ENCODE peak calls at places on chromosomes 12 and 14, in six cellular contexts. One of them, this sample, is unnamed.
A peak's percentile ranks its signal among the peaks of the same experiment; 100 is the strongest.

GRCh38 chr14:77681196-77682157 is 26.3 kb downstream of the ALKBH1 start:
- DNase-seq in breast epithelium: no peak
- DNase-seq in ascending aorta: no peak
- DNase-seq in hepatocyte: peak; percentile 50
- DNase-seq in right lobe of liver: no peak
- DNase-seq in tibial artery: no peak
- DNase-seq in this sample: no peak

GRCh38 chr14:99041820-99042174 is 230.2 kb downstream of the BCL11B start:
- DNase-seq in breast epithelium: no peak
- DNase-seq in hepatocyte: no peak
- DNase-seq in right lobe of liver: no peak
- DNase-seq in tibial artery: no peak
- DNase-seq in ascending aorta: peak; percentile 56
- DNase-seq in this sample: no peak

GRCh38 chr14:77268989-77269595 is 1.9 kb downstream of the NGB start:
- DNase-seq in right lobe of liver: no peak
- DNase-seq in breast epithelium: no peak
- DNase-seq in tibial artery: no peak
- DNase-seq in hepatocyte: no peak
- DNase-seq in ascending aorta: no peak
- DNase-seq in this sample: no peak

GRCh38 chr12:56593909-56594621 is 36.1 kb downstream of the BAZ2A start:
- DNase-seq in tibial artery: peak; percentile 45
- DNase-seq in ascending aorta: peak; percentile 67
- DNase-seq in breast epithelium: no peak
- DNase-seq in right lobe of liver: no peak
- DNase-seq in hepatocyte: peak; percentile 80
- DNase-seq in this sample: peak; percentile 70

GRCh38 chr12:30164937-30165336 is 381.2 kb upstream of the TMTC1 start:
- DNase-seq in breast epithelium: no peak
- DNase-seq in tibial artery: no peak
- DNase-seq in ascending aorta: no peak
- DNase-seq in hepatocyte: no peak
- DNase-seq in right lobe of liver: no peak
- DNase-seq in this sample: no peak

GRCh38 chr12:124847675-124848074 is 16.0 kb downstream of the SCARB1 start:
- DNase-seq in hepatocyte: no peak
- DNase-seq in ascending aorta: no peak
- DNase-seq in right lobe of liver: no peak
- DNase-seq in breast epithelium: no peak
- DNase-seq in tibial artery: no peak
- DNase-seq in this sample: no peak

GRCh38 chr12:127428420-127428819 is 838.5 kb upstream of the TMEM132C start:
- DNase-seq in hepatocyte: no peak
- DNase-seq in ascending aorta: no peak
- DNase-seq in tibial artery: no peak
- DNase-seq in right lobe of liver: no peak
- DNase-seq in breast epithelium: no peak
- DNase-seq in this sample: no peak

GRCh38 chr12:84376320-84376719 is 536.3 kb downstream of the SLC6A15 start:
- DNase-seq in hepatocyte: no peak
- DNase-seq in breast epithelium: no peak
- DNase-seq in ascending aorta: no peak
- DNase-seq in right lobe of liver: no peak
- DNase-seq in tibial artery: no peak
- DNase-seq in this sample: no peak

GRCh38 chr14:52051251-52051650 is 17.6 kb downstream of the NID2 start:
- DNase-seq in right lobe of liver: no peak
- DNase-seq in ascending aorta: no peak
- DNase-seq in breast epithelium: no peak
- DNase-seq in hepatocyte: no peak
- DNase-seq in tibial artery: no peak
- DNase-seq in this sample: no peak

GRCh38 chr12:109930028-109930800 is 30.1 kb downstream of the TCHP start:
- DNase-seq in right lobe of liver: no peak
- DNase-seq in tibial artery: no peak
- DNase-seq in hepatocyte: no peak
- DNase-seq in breast epithelium: no peak
- DNase-seq in ascending aorta: no peak
- DNase-seq in this sample: no peak

GRCh38 chr12:108457006-108457733 is 57.9 kb upstream of the FICD start:
- DNase-seq in tibial artery: no peak
- DNase-seq in ascending aorta: no peak
- DNase-seq in right lobe of liver: no peak
- DNase-seq in breast epithelium: no peak
- DNase-seq in hepatocyte: peak; percentile 79
- DNase-seq in this sample: no peak

GRCh38 chr14:102209224-102209966 is 69.7 kb downstream of the WDR20 start:
- DNase-seq in hepatocyte: peak; percentile 41
- DNase-seq in ascending aorta: no peak
- DNase-seq in right lobe of liver: peak; percentile 64
- DNase-seq in breast epithelium: no peak
- DNase-seq in tibial artery: no peak
- DNase-seq in this sample: no peak

GRCh38 chr14:22532345-22533056 is 56.5 kb downstream of the DAD1 start:
- DNase-seq in tibial artery: no peak
- DNase-seq in breast epithelium: no peak
- DNase-seq in ascending aorta: peak; percentile 30
- DNase-seq in right lobe of liver: no peak
- DNase-seq in hepatocyte: no peak
- DNase-seq in this sample: no peak

GRCh38 chr12:119288559-119288958 is 46.0 kb upstream of the CCDC60 start:
- DNase-seq in right lobe of liver: no peak
- DNase-seq in hepatocyte: no peak
- DNase-seq in ascending aorta: no peak
- DNase-seq in breast epithelium: no peak
- DNase-seq in tibial artery: no peak
- DNase-seq in this sample: no peak

GRCh38 chr14:77206877-77207389 is 25.3 kb downstream of the TMEM63C start:
- DNase-seq in tibial artery: no peak
- DNase-seq in hepatocyte: no peak
- DNase-seq in right lobe of liver: no peak
- DNase-seq in ascending aorta: no peak
- DNase-seq in breast epithelium: no peak
- DNase-seq in this sample: no peak

GRCh38 chr12:4272014-4272975 is 1.3 kb upstream of the CCND2 start:
- DNase-seq in breast epithelium: no peak
- DNase-seq in hepatocyte: peak; percentile 87
- DNase-seq in right lobe of liver: peak; percentile 71
- DNase-seq in ascending aorta: peak; percentile 86
- DNase-seq in tibial artery: peak; percentile 78
- DNase-seq in this sample: peak; percentile 89

GRCh38 chr12:4271433-4272013 is 2.0 kb upstream of the CCND2 start:
- DNase-seq in right lobe of liver: no peak
- DNase-seq in tibial artery: no peak
- DNase-seq in hepatocyte: no peak
- DNase-seq in breast epithelium: no peak
- DNase-seq in ascending aorta: no peak
- DNase-seq in this sample: no peak

GRCh38 chr12:4269279-4269991 is 4.1 kb upstream of the CCND2 start:
- DNase-seq in ascending aorta: peak; percentile 92
- DNase-seq in breast epithelium: no peak
- DNase-seq in right lobe of liver: peak; percentile 84
- DNase-seq in tibial artery: peak; percentile 82
- DNase-seq in hepatocyte: peak; percentile 92
- DNase-seq in this sample: peak; percentile 95

GRCh38 chr12:4270016-4270669 is 3.4 kb upstream of the CCND2 start:
- DNase-seq in breast epithelium: no peak
- DNase-seq in ascending aorta: no peak
- DNase-seq in tibial artery: no peak
- DNase-seq in right lobe of liver: no peak
- DNase-seq in hepatocyte: no peak
- DNase-seq in this sample: no peak

GRCh38 chr12:4270670-4271432 is 2.7 kb upstream of the CCND2 start:
- DNase-seq in right lobe of liver: peak; percentile 64
- DNase-seq in breast epithelium: no peak
- DNase-seq in tibial artery: peak; percentile 64
- DNase-seq in hepatocyte: peak; percentile 59
- DNase-seq in ascending aorta: peak; percentile 83
- DNase-seq in this sample: peak; percentile 90
- H3K27me3 ChIP-seq in right lobe of liver: peaks cover 65% of the 10 kb centered on the region
- H3K27me3 ChIP-seq in breast epithelium: peaks cover 47% of the 10 kb centered on the region
- H3K27me3 ChIP-seq in tibial artery: no peaks in the 10 kb centered on the region
- H3K27me3 ChIP-seq in hepatocyte: peaks cover 19% of the 10 kb centered on the region
- H3K27me3 ChIP-seq in ascending aorta: no peaks in the 10 kb centered on the region
- H3K27me3 ChIP-seq in this sample: peaks cover 20% of the 10 kb centered on the region

DNA sequence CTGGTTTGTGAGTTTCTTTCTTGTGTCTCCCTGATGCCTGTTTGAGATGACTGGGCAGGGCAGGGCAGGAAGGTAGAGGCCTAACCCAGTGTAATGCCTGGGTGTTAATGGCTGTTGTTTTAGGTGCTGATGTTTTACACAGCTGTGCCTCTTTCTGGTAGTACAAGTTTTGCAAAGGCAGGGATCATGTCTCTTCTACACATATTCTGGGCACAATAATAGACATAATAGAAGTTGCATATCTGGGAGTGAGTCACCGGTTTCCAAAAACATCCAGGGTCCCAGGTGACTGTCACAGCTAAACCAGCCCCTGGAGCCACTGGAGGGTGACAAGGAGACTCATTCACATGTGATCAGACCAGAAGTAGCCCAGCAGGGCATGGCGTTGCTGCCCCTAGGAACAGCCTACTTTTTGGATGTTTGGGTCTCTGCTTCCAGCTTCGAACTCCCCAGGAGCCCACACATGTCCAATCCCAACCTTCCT is 18.1 kb downstream of the TPCN1 start:
- DNase-seq in breast epithelium: no peak
- DNase-seq in tibial artery: peak; percentile 66
- DNase-seq in right lobe of liver: no peak
- DNase-seq in hepatocyte: no peak
- DNase-seq in ascending aorta: peak; percentile 81
- DNase-seq in this sample: no peak
- H3K27ac ChIP-seq in breast epithelium: peak overlapping the region; percentile 93
- H3K27ac ChIP-seq in tibial artery: peak overlapping the region; percentile 97
- H3K27ac ChIP-seq in right lobe of liver: peak overlapping the region; percentile 64
- H3K27ac ChIP-seq in hepatocyte: peak overlapping the region; percentile 98
- H3K27ac ChIP-seq in ascending aorta: peak overlapping the region; percentile 86
- H3K27ac ChIP-seq in this sample: no peak overlapping the region

DNA sequence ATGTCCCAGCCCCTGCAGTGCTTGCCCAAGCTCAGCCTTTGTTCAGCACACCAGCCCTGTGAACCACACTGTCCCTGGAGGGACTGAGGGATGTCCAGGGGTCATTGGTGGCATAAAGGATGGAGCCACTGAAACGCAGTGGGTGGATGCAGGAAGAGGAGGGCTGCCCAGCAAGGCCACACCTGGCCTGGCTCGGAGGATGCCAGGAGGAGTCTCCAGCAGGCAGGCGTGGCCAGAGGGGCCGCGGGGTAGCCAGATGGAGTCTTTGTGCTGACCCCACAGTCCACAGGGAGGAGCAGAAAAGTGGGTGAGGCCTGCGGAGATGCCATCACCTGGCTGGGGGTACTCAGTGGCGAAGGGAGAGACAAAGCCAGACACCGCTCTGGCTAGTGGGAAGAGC is 108.5 kb upstream of the C14orf180 start:
- DNase-seq in hepatocyte: no peak
- DNase-seq in tibial artery: no peak
- DNase-seq in breast epithelium: no peak
- DNase-seq in ascending aorta: no peak
- DNase-seq in right lobe of liver: no peak
- DNase-seq in this sample: no peak
- H3K27me3 ChIP-seq in hepatocyte: no peaks in the 10 kb centered on the region
- H3K27me3 ChIP-seq in tibial artery: no peaks in the 10 kb centered on the region
- H3K27me3 ChIP-seq in breast epithelium: peaks cover 33% of the 10 kb centered on the region
- H3K27me3 ChIP-seq in ascending aorta: no peaks in the 10 kb centered on the region
- H3K27me3 ChIP-seq in right lobe of liver: no peaks in the 10 kb centered on the region
- H3K27me3 ChIP-seq in this sample: peaks cover 26% of the 10 kb centered on the region

GRCh38 chr12:47845066-47845465 is 25.4 kb upstream of the HDAC7 start:
- DNase-seq in tibial artery: no peak
- DNase-seq in hepatocyte: no peak
- DNase-seq in right lobe of liver: no peak
- DNase-seq in ascending aorta: no peak
- DNase-seq in breast epithelium: no peak
- DNase-seq in this sample: no peak
- H3K27ac ChIP-seq in tibial artery: no peak overlapping the region
- H3K27ac ChIP-seq in hepatocyte: no peak overlapping the region
- H3K27ac ChIP-seq in right lobe of liver: no peak overlapping the region
- H3K27ac ChIP-seq in ascending aorta: no peak overlapping the region
- H3K27ac ChIP-seq in breast epithelium: no peak overlapping the region
- H3K27ac ChIP-seq in this sample: no peak overlapping the region

GRCh38 chr12:49967777-49968250 is 4.9 kb upstream of the AQP6 start:
- DNase-seq in ascending aorta: no peak
- DNase-seq in hepatocyte: no peak
- DNase-seq in right lobe of liver: no peak
- DNase-seq in breast epithelium: no peak
- DNase-seq in tibial artery: no peak
- DNase-seq in this sample: no peak
- H3K27me3 ChIP-seq in ascending aorta: no peaks in the 10 kb centered on the region
- H3K27me3 ChIP-seq in hepatocyte: peaks cover 18% of the 10 kb centered on the region
- H3K27me3 ChIP-seq in right lobe of liver: no peaks in the 10 kb centered on the region
- H3K27me3 ChIP-seq in breast epithelium: no peaks in the 10 kb centered on the region
- H3K27me3 ChIP-seq in tibial artery: no peaks in the 10 kb centered on the region
- H3K27me3 ChIP-seq in this sample: peaks cover 87% of the 10 kb centered on the region

DNA sequence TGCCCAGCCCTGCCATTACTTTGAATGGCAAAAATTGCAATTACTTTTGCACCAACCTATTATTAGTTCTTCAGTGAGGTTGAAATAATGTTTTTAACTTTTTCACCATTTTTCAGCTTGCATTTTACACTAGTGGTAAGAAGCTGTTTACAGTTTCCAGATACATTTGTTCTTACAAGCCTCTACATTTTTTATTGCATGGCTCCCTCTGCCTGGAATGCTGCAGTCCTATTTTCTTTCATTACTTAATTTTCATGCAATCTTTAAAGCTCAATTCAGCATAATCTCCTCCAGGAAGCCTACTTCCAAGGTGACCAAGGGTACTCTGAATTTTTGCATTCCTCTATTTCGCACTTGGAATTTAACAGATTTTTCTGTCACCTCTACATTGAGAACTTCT is 33.4 kb downstream of the CCER1 start:
- DNase-seq in breast epithelium: no peak
- DNase-seq in ascending aorta: no peak
- DNase-seq in right lobe of liver: no peak
- DNase-seq in hepatocyte: no peak
- DNase-seq in tibial artery: no peak
- DNase-seq in this sample: no peak
- H3K27ac ChIP-seq in breast epithelium: no peak overlapping the region
- H3K27ac ChIP-seq in ascending aorta: no peak overlapping the region
- H3K27ac ChIP-seq in right lobe of liver: no peak overlapping the region
- H3K27ac ChIP-seq in hepatocyte: no peak overlapping the region
- H3K27ac ChIP-seq in tibial artery: no peak overlapping the region
- H3K27ac ChIP-seq in this sample: no peak overlapping the region

This sample was measured in left lung.